ENCODE peak calls at places on chromosomes 7 and 10, in ten cellular contexts. R is astrocyte of the spinal cord, J is GM13977, D is IMR-90, B is D721Med, X is fibroblast of villous mesenchyme, T is glutamatergic neuron, I is AG04450, U is tibial nerve, A is heart left ventricle. M is an unnamed sample.

GRCh38 chr7:47153571-47153970 is 428.3 kb downstream of the TNS3 start:
- DNase-seq in A (no peak), X (no peak), R (no peak), J (no peak), I (no peak), D (no peak), T (no peak), U (no peak), B (no peak), M (no peak)

GRCh38 chr10:31622993-31623392 is 304.0 kb downstream of the ZEB1 start:
- DNase-seq in I (no peak), A (no peak), R (peak), T (no peak), J (no peak), X (peak), D (peak), U (no peak), B (no peak), M (no peak)

GRCh38 chr10:124082555-124082954 is 10.8 kb downstream of the CHST15 start:
- DNase-seq in R (no peak), A (no peak), X (no peak), U (no peak), T (no peak), D (no peak), J (no peak), B (no peak), I (no peak), M (no peak)

GRCh38 chr7:102304668-102305067 is 18.0 kb downstream of the SH2B2 start:
- DNase-seq in J (no peak), I (no peak), B (no peak), D (no peak), X (no peak), A (no peak), U (no peak), T (no peak), R (no peak), M (no peak)

GRCh38 chr7:100745184-100745583 is 11.8 kb downstream of the ZAN start:
- DNase-seq in X (peak), T (peak), D (peak), A (peak), U (no peak), J (peak), B (no peak), I (no peak), R (peak), M (peak)

GRCh38 chr10:5903563-5903962 is 13.5 kb downstream of the FBH1 start:
- DNase-seq in R (no peak), T (no peak), J (no peak), U (no peak), X (no peak), B (no peak), A (no peak), D (no peak), I (no peak), M (no peak)

GRCh38 chr7:70694357-70694908 is 437.5 kb upstream of the GALNT17 start:
- DNase-seq in I (no peak), D (peak), J (peak), B (no peak), U (no peak), R (peak), A (peak), X (peak), T (peak), M (no peak)

GRCh38 chr10:76839276-76839675 is 798.3 kb downstream of the KCNMA1 start:
- DNase-seq in A (no peak), T (no peak), U (no peak), X (no peak), I (no peak), B (no peak), R (no peak), J (no peak), D (no peak), M (no peak)

GRCh38 chr7:142833174-142834027 is 21.5 kb upstream of the EPHB6 start:
- DNase-seq in D (no peak), T (no peak), B (no peak), U (no peak), A (no peak), X (no peak), R (no peak), I (no peak), J (no peak), M (no peak)

GRCh38 chr7:92447239-92448184 is at the start of gene GATAD1:
- DNase-seq in T (peak), R (peak), X (peak), J (peak), I (peak), A (peak), B (peak), D (peak), U (peak), M (peak)

DNA sequence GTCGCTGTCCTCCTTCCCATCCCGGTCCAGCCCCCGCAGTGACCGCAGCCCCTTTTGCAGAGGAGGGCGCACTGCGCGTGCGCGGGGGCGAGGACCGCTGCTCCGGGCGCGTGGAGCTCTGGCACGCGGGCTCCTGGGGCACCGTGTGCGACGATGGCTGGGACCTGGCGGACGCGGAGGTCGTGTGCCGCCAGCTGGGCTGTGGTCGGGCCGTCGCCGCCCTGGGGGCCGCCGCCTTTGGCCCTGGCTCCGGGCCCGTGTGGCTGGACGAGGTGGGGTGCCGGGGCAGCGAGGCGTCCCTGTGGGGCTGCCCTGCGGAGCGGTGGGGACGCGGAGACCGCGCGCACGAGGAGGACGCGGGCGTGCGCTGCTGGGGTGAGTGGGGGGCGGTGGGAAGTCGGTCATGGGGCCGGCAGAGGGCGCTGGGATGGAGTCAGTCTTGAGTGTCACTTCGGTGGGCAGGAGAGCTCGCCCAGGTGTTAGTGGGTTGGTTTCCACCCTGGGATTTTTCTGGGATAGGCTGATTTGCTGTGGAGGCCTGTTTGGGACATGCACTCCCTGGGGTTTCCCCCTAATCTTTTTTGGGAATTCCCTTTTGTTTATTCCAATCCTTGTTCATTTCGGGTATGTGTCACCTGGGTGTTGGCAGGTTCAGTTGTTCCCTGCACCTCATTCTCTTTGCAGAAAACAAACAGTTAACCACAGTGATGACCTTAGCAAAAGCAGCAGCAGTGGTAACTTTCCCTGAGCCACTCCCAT is 11.6 kb downstream of the SCART1 start:
- DNase-seq in D (no peak), X (no peak), B (no peak), T (no peak), R (no peak), U (no peak), J (peak), I (no peak), A (no peak), M (no peak)
- TF ChIP-seq CTCF in D (no peak), X (no peak), B (no peak), T (no peak), R (no peak), U (no peak), J (no peak), I (no peak), A (no peak), M (no peak)

GRCh38 chr10:51006686-51007085 is 67.6 kb upstream of the PRKG1 start:
- DNase-seq in U (no peak), D (no peak), A (no peak), X (no peak), T (no peak), I (no peak), B (no peak), J (no peak), R (no peak), M (no peak)

GRCh38 chr10:51007781-51008180 is 66.5 kb upstream of the PRKG1 start:
- DNase-seq in D (peak), X (peak), U (no peak), T (no peak), I (no peak), B (no peak), R (no peak), J (no peak), A (no peak), M (no peak)

GRCh38 chr10:51014680-51015425 is 59.4 kb upstream of the PRKG1 start:
- DNase-seq in X (peak), U (no peak), R (no peak), A (no peak), J (no peak), T (no peak), D (peak), I (no peak), B (no peak), M (no peak)

GRCh38 chr10:51005551-51005950 is 68.7 kb upstream of the PRKG1 start:
- DNase-seq in R (no peak), I (no peak), A (no peak), D (no peak), B (no peak), J (no peak), T (no peak), U (no peak), X (no peak), M (no peak)

GRCh38 chr10:51010977-51011376 is 63.3 kb upstream of the PRKG1 start:
- DNase-seq in U (no peak), A (no peak), X (peak), R (peak), I (no peak), T (no peak), J (peak), D (peak), B (no peak), M (peak)
- TF ChIP-seq CTCF in U (peak), A (peak), X (peak), R (peak), I (peak), T (peak), J (peak), D (peak), B (peak), M (peak)

DNA sequence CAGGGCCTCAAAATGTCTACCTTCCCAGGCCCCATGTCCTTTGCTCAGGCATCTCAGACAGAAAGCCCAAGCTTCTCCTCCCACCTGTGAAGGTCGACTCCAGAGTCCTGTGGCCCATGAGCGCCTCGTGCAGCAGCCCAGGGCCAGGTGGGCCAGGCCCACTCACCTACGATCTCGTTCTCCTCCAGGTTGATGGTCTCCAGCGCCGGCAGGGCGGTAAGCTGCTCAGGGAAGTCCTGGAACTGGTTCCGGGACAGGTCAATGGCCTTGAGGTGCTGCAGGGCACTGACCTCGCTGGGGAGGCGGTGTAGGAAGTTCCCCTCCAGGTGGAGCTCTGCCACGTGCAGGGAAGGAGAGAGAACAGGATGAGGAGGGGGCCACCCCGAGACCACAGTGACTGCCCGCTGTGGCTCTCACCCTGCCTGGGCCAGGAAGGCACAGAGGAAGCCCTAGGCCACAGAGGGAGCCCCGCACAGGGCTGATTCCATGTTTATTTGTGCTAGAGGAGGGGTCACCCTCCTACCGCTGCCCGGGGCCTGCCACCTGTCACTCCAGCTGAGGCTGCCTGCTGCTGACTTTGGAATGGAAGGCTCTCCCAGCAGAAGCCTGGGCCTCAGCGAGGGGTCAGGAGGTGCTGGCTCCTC is 40.0 kb upstream of the NPFFR1 start:
- DNase-seq in J (no peak), X (no peak), D (no peak), U (no peak), B (no peak), R (no peak), T (peak), A (no peak), I (no peak), M (no peak)
- TF ChIP-seq CTCF in J (peak), X (no peak), D (no peak), U (no peak), B (peak), R (no peak), T (no peak), A (no peak), I (no peak), M (no peak)

DNA sequence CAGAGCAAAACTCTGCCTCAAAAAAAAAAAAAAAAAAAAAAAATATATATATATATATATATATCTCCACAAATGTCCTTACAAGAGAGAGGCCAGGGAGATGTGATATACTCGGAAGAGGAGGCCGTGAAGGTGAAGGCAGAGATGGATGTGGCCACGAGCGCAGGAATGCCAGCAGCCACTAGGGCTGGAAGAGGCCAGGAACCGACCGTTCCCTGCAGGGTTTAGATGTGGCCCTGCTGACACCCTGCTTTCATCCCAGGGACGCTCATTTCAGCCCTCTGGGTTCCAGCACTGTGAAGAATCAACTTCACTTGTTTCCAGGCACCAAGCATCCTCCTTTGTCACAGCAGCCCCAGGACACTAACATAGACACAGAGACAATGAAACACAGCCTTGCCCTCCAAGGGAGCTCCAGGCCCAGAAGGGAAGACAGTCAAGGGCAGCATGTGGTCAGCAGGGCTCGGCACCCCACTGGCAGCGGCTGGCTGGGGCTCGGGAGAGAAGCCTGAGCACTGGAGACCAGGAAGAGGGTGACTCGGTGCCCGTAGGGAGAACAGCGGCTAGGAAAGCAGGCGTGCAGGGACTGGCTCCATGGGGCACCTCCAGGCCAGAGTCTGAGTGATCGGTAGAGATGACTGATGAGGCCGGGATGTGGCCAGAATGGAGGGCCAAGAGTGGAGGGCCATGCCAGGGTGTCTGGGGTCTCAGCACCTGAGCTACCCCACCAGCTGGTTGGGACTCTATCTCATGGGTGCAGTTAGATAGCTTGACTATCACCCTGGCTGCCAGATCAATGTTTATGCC is 7.6 kb downstream of the WDR86 start:
- DNase-seq in U (no peak), A (no peak), J (no peak), T (no peak), B (no peak), D (no peak), R (no peak), I (no peak), X (no peak), M (no peak)
- TF ChIP-seq CTCF in U (no peak), A (no peak), J (no peak), T (no peak), B (no peak), D (no peak), R (no peak), I (no peak), X (peak), M (no peak)

DNA sequence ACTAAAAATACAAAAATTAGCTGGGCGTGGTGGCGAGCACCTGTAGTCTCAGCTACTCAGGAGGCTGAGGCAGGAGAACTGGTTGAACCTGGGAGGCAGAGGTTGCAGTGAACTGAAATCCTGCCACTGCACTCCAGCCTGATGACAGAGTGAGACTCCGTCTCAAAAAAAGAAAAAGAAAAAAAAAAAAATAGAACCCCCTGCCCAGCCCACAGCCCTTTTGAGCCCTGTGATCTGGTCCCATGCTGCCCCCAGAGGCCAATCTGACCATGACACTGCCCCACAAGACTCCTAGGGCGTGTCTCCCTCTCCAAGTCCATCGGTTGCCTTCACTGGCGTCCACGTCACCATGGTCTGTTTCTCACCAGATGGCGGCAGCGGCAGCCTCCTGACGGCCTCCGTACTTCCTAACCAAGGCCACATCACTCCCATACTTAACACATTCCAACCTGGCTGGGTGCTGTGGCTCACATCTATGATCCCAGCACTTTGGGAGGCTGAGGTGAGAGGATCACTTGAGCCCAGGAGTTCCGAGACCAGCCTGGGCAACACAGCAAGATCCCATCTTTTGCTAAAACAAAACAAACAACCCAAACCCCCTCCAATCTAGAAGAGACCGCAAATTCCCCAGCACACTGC is 18.0 kb downstream of the STX1A start:
- DNase-seq in I (no peak), A (no peak), B (no peak), X (peak), J (peak), D (peak), T (peak), R (peak), U (no peak), M (peak)
- TF ChIP-seq CTCF in I (peak), A (peak), B (peak), X (peak), J (peak), D (peak), T (peak), R (peak), U (no peak), M (peak)

GRCh38 chr10:71776528-71776927 is 3.2 kb upstream of the VSIR start:
- DNase-seq in J (no peak), X (no peak), D (no peak), A (no peak), U (no peak), B (no peak), R (no peak), T (no peak), I (no peak), M (no peak)
- TF ChIP-seq CTCF in J (no peak), X (no peak), D (no peak), A (no peak), U (no peak), B (no peak), R (no peak), T (no peak), I (no peak), M (no peak)

DNA sequence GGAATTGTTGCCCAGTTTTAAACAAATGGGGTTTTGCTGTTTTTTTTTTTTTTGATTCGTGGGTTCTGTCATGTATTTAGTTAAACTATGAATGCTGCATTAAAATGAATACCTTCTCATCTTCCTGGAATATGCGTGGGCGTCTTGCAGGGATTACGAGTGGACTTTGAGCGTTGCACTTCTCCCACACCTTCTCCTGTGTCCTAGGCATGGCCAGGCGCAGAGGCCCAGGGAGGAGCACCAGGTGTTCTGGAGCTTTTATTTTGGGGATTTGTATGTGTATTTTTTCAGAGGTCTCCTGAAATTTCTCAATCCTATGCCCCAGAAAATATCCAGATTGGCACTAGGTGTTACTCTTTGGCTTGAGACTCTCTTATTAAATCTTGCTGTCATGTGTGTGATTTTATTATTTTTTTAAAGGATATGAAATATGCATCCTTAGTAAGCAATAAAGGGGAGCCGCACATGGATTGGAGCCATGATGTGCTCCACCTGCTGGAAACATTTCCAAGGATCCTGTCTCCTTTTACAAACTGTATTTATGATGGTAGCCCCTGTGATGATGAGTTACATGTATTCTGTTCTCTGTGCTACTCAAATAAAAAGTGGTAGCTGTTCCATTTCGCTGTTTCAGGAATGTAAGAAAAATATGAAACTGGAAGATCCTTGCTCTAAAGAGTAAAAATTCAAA is 482.2 kb upstream of the KLF6 start:
- DNase-seq in A (no peak), T (no peak), J (no peak), R (peak), X (no peak), D (peak), I (no peak), U (no peak), B (no peak), M (no peak)
- TF ChIP-seq CTCF in A (peak), T (no peak), J (no peak), R (peak), X (peak), D (peak), I (peak), U (no peak), B (no peak), M (no peak)

GRCh38 chr10:97000487-97001182 is 168.5 kb downstream of the LCOR start:
- DNase-seq in I (no peak), U (no peak), T (peak), R (no peak), B (no peak), J (no peak), X (peak), D (no peak), A (no peak), M (no peak)
- TF ChIP-seq CTCF in I (no peak), U (no peak), T (peak), R (no peak), B (no peak), J (no peak), X (no peak), D (no peak), A (no peak), M (no peak)

GRCh38 chr10:70738425-70739121 is 46.6 kb downstream of the TBATA start:
- DNase-seq in A (no peak), X (no peak), B (no peak), U (no peak), I (no peak), R (no peak), D (no peak), J (no peak), T (no peak), M (no peak)
- TF ChIP-seq CTCF in A (no peak), X (no peak), B (no peak), U (no peak), I (peak), R (peak), D (no peak), J (no peak), T (no peak), M (no peak)

DNA sequence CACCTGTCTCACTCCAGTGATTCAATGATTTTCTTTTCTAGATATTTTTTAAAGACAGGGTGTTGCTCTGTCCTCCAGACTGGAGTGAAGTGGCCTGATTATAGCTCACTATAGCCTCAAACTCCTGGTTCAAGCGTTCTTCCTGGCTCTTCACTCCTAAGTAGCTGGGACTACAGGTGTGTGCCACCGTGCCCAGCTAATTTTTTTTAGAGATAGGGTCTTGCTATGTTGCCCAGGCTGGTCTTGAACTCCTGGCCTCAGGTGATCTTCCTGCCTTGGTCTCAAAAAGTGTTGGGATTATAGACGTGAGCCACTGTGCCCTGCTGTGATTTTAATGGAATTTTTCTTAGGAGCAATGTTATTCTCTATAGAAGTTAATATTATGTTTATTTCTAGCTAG is 14.1 kb downstream of the NUP205 start:
- DNase-seq in U (no peak), I (no peak), J (no peak), D (no peak), A (no peak), X (no peak), R (no peak), T (no peak), B (no peak), M (no peak)
- TF ChIP-seq CTCF in U (no peak), I (no peak), J (no peak), D (no peak), A (no peak), X (no peak), R (no peak), T (no peak), B (no peak), M (no peak)

M was measured in activated CD8-positive, alpha-beta T cell treated with anti-CD3 and anti-CD28 coated beads for 36 hours.